ENCODE peak calls at places on chromosomes 5 and 9, in seven cellular contexts. One of them, this sample, is unnamed.

GRCh38 chr5:180669661-180670060 is 20.3 kb upstream of the FLT4 start:
- DNase-seq in naive thymus-derived CD8-positive, alpha-beta T cell: no peak
- DNase-seq in neuronal stem cell: no peak
- DNase-seq in stimulated activated CD8-positive, alpha-beta memory T cell treated with anti-CD3 and anti-CD28 coated beads, Interleukin-2, amount 100 ng/mL, for 1 hour: no peak
- DNase-seq in stimulated activated CD4-positive, alpha-beta T cell treated with anti-CD3 and anti-CD28 coated beads, Interleukin-2, amount 100 ng/mL, for 48 hours: no peak
- DNase-seq in pancreas: no peak
- DNase-seq in thoracic aorta: no peak
- DNase-seq in this sample: no peak

GRCh38 chr5:85334-85995 is 6.5 kb upstream of the PLEKHG4B start:
- DNase-seq in neuronal stem cell: no peak
- DNase-seq in stimulated activated CD4-positive, alpha-beta T cell treated with anti-CD3 and anti-CD28 coated beads, Interleukin-2, amount 100 ng/mL, for 48 hours: no peak
- DNase-seq in naive thymus-derived CD8-positive, alpha-beta T cell: no peak
- DNase-seq in stimulated activated CD8-positive, alpha-beta memory T cell treated with anti-CD3 and anti-CD28 coated beads, Interleukin-2, amount 100 ng/mL, for 1 hour: no peak
- DNase-seq in thoracic aorta: no peak
- DNase-seq in pancreas: no peak
- DNase-seq in this sample: no peak

GRCh38 chr5:95669540-95669939 is 13.3 kb downstream of the SPATA9 start:
- DNase-seq in thoracic aorta: peak; percentile 12
- DNase-seq in pancreas: peak; percentile 30
- DNase-seq in neuronal stem cell: no peak
- DNase-seq in naive thymus-derived CD8-positive, alpha-beta T cell: no peak
- DNase-seq in stimulated activated CD8-positive, alpha-beta memory T cell treated with anti-CD3 and anti-CD28 coated beads, Interleukin-2, amount 100 ng/mL, for 1 hour: no peak
- DNase-seq in stimulated activated CD4-positive, alpha-beta T cell treated with anti-CD3 and anti-CD28 coated beads, Interleukin-2, amount 100 ng/mL, for 48 hours: no peak
- DNase-seq in this sample: no peak

GRCh38 chr9:68643901-68644809 is 60.9 kb upstream of the PIP5K1B start:
- DNase-seq in thoracic aorta: no peak
- DNase-seq in neuronal stem cell: no peak
- DNase-seq in pancreas: no peak
- DNase-seq in stimulated activated CD8-positive, alpha-beta memory T cell treated with anti-CD3 and anti-CD28 coated beads, Interleukin-2, amount 100 ng/mL, for 1 hour: no peak
- DNase-seq in stimulated activated CD4-positive, alpha-beta T cell treated with anti-CD3 and anti-CD28 coated beads, Interleukin-2, amount 100 ng/mL, for 48 hours: no peak
- DNase-seq in naive thymus-derived CD8-positive, alpha-beta T cell: no peak
- DNase-seq in this sample: no peak

GRCh38 chr9:79053613-79054012 is 518.2 kb upstream of the TLE4 start:
- DNase-seq in stimulated activated CD4-positive, alpha-beta T cell treated with anti-CD3 and anti-CD28 coated beads, Interleukin-2, amount 100 ng/mL, for 48 hours: no peak
- DNase-seq in neuronal stem cell: no peak
- DNase-seq in thoracic aorta: no peak
- DNase-seq in pancreas: no peak
- DNase-seq in naive thymus-derived CD8-positive, alpha-beta T cell: no peak
- DNase-seq in stimulated activated CD8-positive, alpha-beta memory T cell treated with anti-CD3 and anti-CD28 coated beads, Interleukin-2, amount 100 ng/mL, for 1 hour: no peak
- DNase-seq in this sample: no peak

GRCh38 chr5:132022737-132023136 is 11.3 kb upstream of the ACSL6 start:
- DNase-seq in pancreas: no peak
- DNase-seq in neuronal stem cell: no peak
- DNase-seq in stimulated activated CD4-positive, alpha-beta T cell treated with anti-CD3 and anti-CD28 coated beads, Interleukin-2, amount 100 ng/mL, for 48 hours: no peak
- DNase-seq in thoracic aorta: no peak
- DNase-seq in stimulated activated CD8-positive, alpha-beta memory T cell treated with anti-CD3 and anti-CD28 coated beads, Interleukin-2, amount 100 ng/mL, for 1 hour: no peak
- DNase-seq in naive thymus-derived CD8-positive, alpha-beta T cell: no peak
- DNase-seq in this sample: no peak

GRCh38 chr5:8908055-8908683 is 637.7 kb downstream of the SEMA5A start:
- DNase-seq in thoracic aorta: no peak
- DNase-seq in stimulated activated CD8-positive, alpha-beta memory T cell treated with anti-CD3 and anti-CD28 coated beads, Interleukin-2, amount 100 ng/mL, for 1 hour: no peak
- DNase-seq in stimulated activated CD4-positive, alpha-beta T cell treated with anti-CD3 and anti-CD28 coated beads, Interleukin-2, amount 100 ng/mL, for 48 hours: peak; percentile 20
- DNase-seq in naive thymus-derived CD8-positive, alpha-beta T cell: no peak
- DNase-seq in neuronal stem cell: peak; percentile 27
- DNase-seq in pancreas: peak; percentile 4
- DNase-seq in this sample: peak; percentile 6

GRCh38 chr5:149299451-149300054 is 27.9 kb downstream of the AFAP1L1 start:
- DNase-seq in neuronal stem cell: no peak
- DNase-seq in thoracic aorta: no peak
- DNase-seq in stimulated activated CD8-positive, alpha-beta memory T cell treated with anti-CD3 and anti-CD28 coated beads, Interleukin-2, amount 100 ng/mL, for 1 hour: no peak
- DNase-seq in stimulated activated CD4-positive, alpha-beta T cell treated with anti-CD3 and anti-CD28 coated beads, Interleukin-2, amount 100 ng/mL, for 48 hours: no peak
- DNase-seq in pancreas: no peak
- DNase-seq in naive thymus-derived CD8-positive, alpha-beta T cell: no peak
- DNase-seq in this sample: no peak

GRCh38 chr5:35617435-35618296 is at the start of gene SPEF2:
- DNase-seq in thoracic aorta: peak; percentile 25
- DNase-seq in stimulated activated CD4-positive, alpha-beta T cell treated with anti-CD3 and anti-CD28 coated beads, Interleukin-2, amount 100 ng/mL, for 48 hours: peak; percentile 75
- DNase-seq in naive thymus-derived CD8-positive, alpha-beta T cell: peak; percentile 71
- DNase-seq in stimulated activated CD8-positive, alpha-beta memory T cell treated with anti-CD3 and anti-CD28 coated beads, Interleukin-2, amount 100 ng/mL, for 1 hour: peak; percentile 58
- DNase-seq in pancreas: peak; percentile 84
- DNase-seq in neuronal stem cell: peak; percentile 83
- DNase-seq in this sample: peak; percentile 93

GRCh38 chr5:113608113-113608551 is 94.6 kb downstream of the YTHDC2 start:
- DNase-seq in neuronal stem cell: no peak
- DNase-seq in thoracic aorta: no peak
- DNase-seq in stimulated activated CD4-positive, alpha-beta T cell treated with anti-CD3 and anti-CD28 coated beads, Interleukin-2, amount 100 ng/mL, for 48 hours: no peak
- DNase-seq in stimulated activated CD8-positive, alpha-beta memory T cell treated with anti-CD3 and anti-CD28 coated beads, Interleukin-2, amount 100 ng/mL, for 1 hour: no peak
- DNase-seq in pancreas: no peak
- DNase-seq in naive thymus-derived CD8-positive, alpha-beta T cell: no peak
- DNase-seq in this sample: no peak